ENCODE peak calls at places on chromosomes 5 and 9, in nine cellular contexts. One of them, this sample, is unnamed.

GRCh38 chr9:93268551-93269314 is 84.8 kb downstream of the WNK2 start:
- DNase-seq in tibial artery: peak
- DNase-seq in Right ventricle myocardium superior: no peak
- DNase-seq in HCT116: no peak
- DNase-seq in neuronal stem cell: no peak
- DNase-seq in pancreas: peak
- DNase-seq in transverse colon: peak
- DNase-seq in kidney glomerular epithelial cell: no peak
- DNase-seq in iPS-NIHi11: no peak
- DNase-seq in this sample: no peak

GRCh38 chr9:12290166-12290869 is 402.9 kb upstream of the TYRP1 start:
- DNase-seq in tibial artery: no peak
- DNase-seq in Right ventricle myocardium superior: no peak
- DNase-seq in HCT116: no peak
- DNase-seq in neuronal stem cell: no peak
- DNase-seq in pancreas: no peak
- DNase-seq in transverse colon: no peak
- DNase-seq in kidney glomerular epithelial cell: no peak
- DNase-seq in iPS-NIHi11: no peak
- DNase-seq in this sample: no peak

GRCh38 chr9:71303351-71303750 is 181.9 kb upstream of the TRPM3 start:
- DNase-seq in tibial artery: no peak
- DNase-seq in Right ventricle myocardium superior: no peak
- DNase-seq in HCT116: no peak
- DNase-seq in neuronal stem cell: no peak
- DNase-seq in pancreas: no peak
- DNase-seq in transverse colon: no peak
- DNase-seq in kidney glomerular epithelial cell: no peak
- DNase-seq in iPS-NIHi11: no peak
- DNase-seq in this sample: no peak

GRCh38 chr9:17776735-17777134 is 197.9 kb downstream of the SH3GL2 start:
- DNase-seq in tibial artery: no peak
- DNase-seq in Right ventricle myocardium superior: no peak
- DNase-seq in HCT116: no peak
- DNase-seq in neuronal stem cell: no peak
- DNase-seq in pancreas: peak
- DNase-seq in transverse colon: no peak
- DNase-seq in kidney glomerular epithelial cell: no peak
- DNase-seq in iPS-NIHi11: peak
- DNase-seq in this sample: no peak

GRCh38 chr5:33588654-33589372 is 148.0 kb downstream of the TARS1 start:
- DNase-seq in tibial artery: no peak
- DNase-seq in Right ventricle myocardium superior: peak
- DNase-seq in HCT116: peak
- DNase-seq in neuronal stem cell: no peak
- DNase-seq in pancreas: no peak
- DNase-seq in transverse colon: peak
- DNase-seq in kidney glomerular epithelial cell: no peak
- DNase-seq in iPS-NIHi11: peak
- DNase-seq in this sample: no peak

GRCh38 chr9:37575511-37575914 is 667 bp downstream of the FBXO10 start:
- DNase-seq in tibial artery: no peak
- DNase-seq in Right ventricle myocardium superior: no peak
- DNase-seq in HCT116: no peak
- DNase-seq in neuronal stem cell: no peak
- DNase-seq in pancreas: no peak
- DNase-seq in transverse colon: peak
- DNase-seq in kidney glomerular epithelial cell: no peak
- DNase-seq in iPS-NIHi11: no peak
- DNase-seq in this sample: no peak

GRCh38 chr9:109926321-109926959 is 146.4 kb downstream of the PALM2AKAP2 start:
- DNase-seq in tibial artery: no peak
- DNase-seq in Right ventricle myocardium superior: no peak
- DNase-seq in HCT116: no peak
- DNase-seq in neuronal stem cell: no peak
- DNase-seq in pancreas: no peak
- DNase-seq in transverse colon: peak
- DNase-seq in kidney glomerular epithelial cell: no peak
- DNase-seq in iPS-NIHi11: no peak
- DNase-seq in this sample: no peak

GRCh38 chr9:22457448-22457847 is 10.8 kb downstream of the DMRTA1 start:
- DNase-seq in tibial artery: no peak
- DNase-seq in Right ventricle myocardium superior: no peak
- DNase-seq in HCT116: no peak
- DNase-seq in neuronal stem cell: no peak
- DNase-seq in pancreas: no peak
- DNase-seq in transverse colon: no peak
- DNase-seq in kidney glomerular epithelial cell: no peak
- DNase-seq in iPS-NIHi11: no peak
- DNase-seq in this sample: no peak

GRCh38 chr5:158461240-158461854 is 602.4 kb upstream of the CLINT1 start:
- DNase-seq in tibial artery: no peak
- DNase-seq in Right ventricle myocardium superior: peak
- DNase-seq in HCT116: no peak
- DNase-seq in neuronal stem cell: no peak
- DNase-seq in pancreas: no peak
- DNase-seq in transverse colon: no peak
- DNase-seq in kidney glomerular epithelial cell: no peak
- DNase-seq in iPS-NIHi11: no peak
- DNase-seq in this sample: no peak

GRCh38 chr5:150213530-150213929 is 23.7 kb downstream of the SLC6A7 start:
- DNase-seq in tibial artery: no peak
- DNase-seq in Right ventricle myocardium superior: no peak
- DNase-seq in HCT116: no peak
- DNase-seq in neuronal stem cell: no peak
- DNase-seq in pancreas: no peak
- DNase-seq in transverse colon: no peak
- DNase-seq in kidney glomerular epithelial cell: no peak
- DNase-seq in iPS-NIHi11: no peak
- DNase-seq in this sample: no peak

GRCh38 chr9:135303865-135304499 is 175.6 kb upstream of the PPP1R26 start:
- DNase-seq in tibial artery: no peak
- DNase-seq in Right ventricle myocardium superior: no peak
- DNase-seq in HCT116: no peak
- DNase-seq in neuronal stem cell: no peak
- DNase-seq in pancreas: no peak
- DNase-seq in transverse colon: no peak
- DNase-seq in kidney glomerular epithelial cell: no peak
- DNase-seq in iPS-NIHi11: no peak
- DNase-seq in this sample: no peak

GRCh38 chr5:58136416-58136815 is 323.5 kb downstream of the PLK2 start:
- DNase-seq in tibial artery: no peak
- DNase-seq in Right ventricle myocardium superior: no peak
- DNase-seq in HCT116: no peak
- DNase-seq in neuronal stem cell: no peak
- DNase-seq in pancreas: no peak
- DNase-seq in transverse colon: no peak
- DNase-seq in kidney glomerular epithelial cell: no peak
- DNase-seq in iPS-NIHi11: no peak
- DNase-seq in this sample: no peak

GRCh38 chr5:78586251-78586650 is 62.3 kb downstream of the LHFPL2 start:
- DNase-seq in tibial artery: no peak
- DNase-seq in Right ventricle myocardium superior: no peak
- DNase-seq in HCT116: no peak
- DNase-seq in neuronal stem cell: no peak
- DNase-seq in pancreas: no peak
- DNase-seq in transverse colon: no peak
- DNase-seq in kidney glomerular epithelial cell: peak
- DNase-seq in iPS-NIHi11: no peak
- DNase-seq in this sample: no peak

GRCh38 chr9:95004452-95005275 is 278.2 kb downstream of the AOPEP start:
- DNase-seq in tibial artery: no peak
- DNase-seq in Right ventricle myocardium superior: peak
- DNase-seq in HCT116: no peak
- DNase-seq in neuronal stem cell: no peak
- DNase-seq in pancreas: peak
- DNase-seq in transverse colon: peak
- DNase-seq in kidney glomerular epithelial cell: peak
- DNase-seq in iPS-NIHi11: peak
- DNase-seq in this sample: no peak

GRCh38 chr5:103358305-103358996 is 99.9 kb downstream of the MACIR start:
- DNase-seq in tibial artery: no peak
- DNase-seq in Right ventricle myocardium superior: no peak
- DNase-seq in HCT116: no peak
- DNase-seq in neuronal stem cell: no peak
- DNase-seq in pancreas: no peak
- DNase-seq in transverse colon: no peak
- DNase-seq in kidney glomerular epithelial cell: no peak
- DNase-seq in iPS-NIHi11: no peak
- DNase-seq in this sample: no peak

GRCh38 chr5:68240771-68241170 is 25.2 kb downstream of the PIK3R1 start:
- DNase-seq in tibial artery: no peak
- DNase-seq in Right ventricle myocardium superior: no peak
- DNase-seq in HCT116: no peak
- DNase-seq in neuronal stem cell: no peak
- DNase-seq in pancreas: no peak
- DNase-seq in transverse colon: no peak
- DNase-seq in kidney glomerular epithelial cell: no peak
- DNase-seq in iPS-NIHi11: no peak
- DNase-seq in this sample: no peak

GRCh38 chr5:54803381-54804025 is 181.9 kb downstream of the ESM1 start:
- DNase-seq in tibial artery: no peak
- DNase-seq in Right ventricle myocardium superior: no peak
- DNase-seq in HCT116: no peak
- DNase-seq in neuronal stem cell: no peak
- DNase-seq in pancreas: no peak
- DNase-seq in transverse colon: no peak
- DNase-seq in kidney glomerular epithelial cell: no peak
- DNase-seq in iPS-NIHi11: no peak
- DNase-seq in this sample: no peak

GRCh38 chr5:126513302-126513701 is 81.7 kb downstream of the ALDH7A1 start:
- DNase-seq in tibial artery: no peak
- DNase-seq in Right ventricle myocardium superior: no peak
- DNase-seq in HCT116: no peak
- DNase-seq in neuronal stem cell: no peak
- DNase-seq in pancreas: no peak
- DNase-seq in transverse colon: no peak
- DNase-seq in kidney glomerular epithelial cell: no peak
- DNase-seq in iPS-NIHi11: no peak
- DNase-seq in this sample: no peak

GRCh38 chr5:116088062-116088461 is 3.2 kb downstream of the COMMD10 start:
- DNase-seq in tibial artery: no peak
- DNase-seq in Right ventricle myocardium superior: no peak
- DNase-seq in HCT116: no peak
- DNase-seq in neuronal stem cell: no peak
- DNase-seq in pancreas: no peak
- DNase-seq in transverse colon: no peak
- DNase-seq in kidney glomerular epithelial cell: no peak
- DNase-seq in iPS-NIHi11: no peak
- DNase-seq in this sample: no peak

GRCh38 chr9:93085676-93086075 is 10.3 kb upstream of the CARD19 start:
- DNase-seq in tibial artery: peak
- DNase-seq in Right ventricle myocardium superior: no peak
- DNase-seq in HCT116: no peak
- DNase-seq in neuronal stem cell: no peak
- DNase-seq in pancreas: no peak
- DNase-seq in transverse colon: no peak
- DNase-seq in kidney glomerular epithelial cell: no peak
- DNase-seq in iPS-NIHi11: no peak
- DNase-seq in this sample: no peak

GRCh38 chr5:112013660-112014059 is 256.7 kb upstream of the NREP start:
- DNase-seq in tibial artery: no peak
- DNase-seq in Right ventricle myocardium superior: no peak
- DNase-seq in HCT116: no peak
- DNase-seq in neuronal stem cell: no peak
- DNase-seq in pancreas: no peak
- DNase-seq in transverse colon: no peak
- DNase-seq in kidney glomerular epithelial cell: no peak
- DNase-seq in iPS-NIHi11: no peak
- DNase-seq in this sample: no peak

GRCh38 chr5:113806823-113807222 is 293.3 kb downstream of the YTHDC2 start:
- DNase-seq in tibial artery: no peak
- DNase-seq in Right ventricle myocardium superior: peak
- DNase-seq in HCT116: no peak
- DNase-seq in neuronal stem cell: no peak
- DNase-seq in pancreas: no peak
- DNase-seq in transverse colon: no peak
- DNase-seq in kidney glomerular epithelial cell: no peak
- DNase-seq in iPS-NIHi11: no peak
- DNase-seq in this sample: no peak

GRCh38 chr9:86713456-86713855 is 233.8 kb downstream of the GAS1 start:
- DNase-seq in tibial artery: no peak
- DNase-seq in Right ventricle myocardium superior: no peak
- DNase-seq in HCT116: no peak
- DNase-seq in neuronal stem cell: no peak
- DNase-seq in pancreas: no peak
- DNase-seq in transverse colon: no peak
- DNase-seq in kidney glomerular epithelial cell: peak
- DNase-seq in iPS-NIHi11: no peak
- DNase-seq in this sample: no peak